ENCODE peak calls at places on chromosomes 6 and 20, in eight cellular contexts. One of them, this sample, is unnamed.

GRCh38 chr6:39670519-39670918 is 54.7 kb downstream of the KIF6 start:
- DNase-seq in bronchial epithelial cell: no peak
- DNase-seq in left ventricle myocardium inferior: no peak
- DNase-seq in fibroblast of pulmonary artery: no peak
- DNase-seq in GM20000: no peak
- DNase-seq in fibroblast of lung: no peak
- DNase-seq in PC-3: no peak
- DNase-seq in transverse colon: no peak
- DNase-seq in this sample: no peak

GRCh38 chr6:53831956-53832660 is 37.3 kb downstream of the LRRC1 start:
- DNase-seq in bronchial epithelial cell: no peak
- DNase-seq in left ventricle myocardium inferior: no peak
- DNase-seq in fibroblast of pulmonary artery: no peak
- DNase-seq in GM20000: no peak
- DNase-seq in fibroblast of lung: no peak
- DNase-seq in PC-3: no peak
- DNase-seq in transverse colon: no peak
- DNase-seq in this sample: no peak

GRCh38 chr6:79570129-79570801 is 33.0 kb upstream of the LCA5 start:
- DNase-seq in bronchial epithelial cell: peak
- DNase-seq in left ventricle myocardium inferior: no peak
- DNase-seq in fibroblast of pulmonary artery: peak
- DNase-seq in GM20000: no peak
- DNase-seq in fibroblast of lung: no peak
- DNase-seq in PC-3: peak
- DNase-seq in transverse colon: peak
- DNase-seq in this sample: peak

GRCh38 chr6:30568245-30568644 is 3.0 kb upstream of the ABCF1 start:
- DNase-seq in bronchial epithelial cell: no peak
- DNase-seq in left ventricle myocardium inferior: no peak
- DNase-seq in fibroblast of pulmonary artery: no peak
- DNase-seq in GM20000: no peak
- DNase-seq in fibroblast of lung: no peak
- DNase-seq in PC-3: no peak
- DNase-seq in transverse colon: no peak
- DNase-seq in this sample: no peak

GRCh38 chr20:47230811-47231256 is 125.7 kb downstream of the ZMYND8 start:
- DNase-seq in bronchial epithelial cell: peak
- DNase-seq in left ventricle myocardium inferior: no peak
- DNase-seq in fibroblast of pulmonary artery: no peak
- DNase-seq in GM20000: no peak
- DNase-seq in fibroblast of lung: no peak
- DNase-seq in PC-3: no peak
- DNase-seq in transverse colon: no peak
- DNase-seq in this sample: no peak

GRCh38 chr20:3740600-3741301 is 8.3 kb downstream of the HSPA12B start:
- DNase-seq in bronchial epithelial cell: no peak
- DNase-seq in left ventricle myocardium inferior: no peak
- DNase-seq in fibroblast of pulmonary artery: no peak
- DNase-seq in GM20000: no peak
- DNase-seq in fibroblast of lung: no peak
- DNase-seq in PC-3: no peak
- DNase-seq in transverse colon: no peak
- DNase-seq in this sample: no peak

GRCh38 chr6:29500594-29500993 is 12.8 kb upstream of the MAS1L start:
- DNase-seq in bronchial epithelial cell: no peak
- DNase-seq in left ventricle myocardium inferior: no peak
- DNase-seq in fibroblast of pulmonary artery: no peak
- DNase-seq in GM20000: no peak
- DNase-seq in fibroblast of lung: no peak
- DNase-seq in PC-3: no peak
- DNase-seq in transverse colon: no peak
- DNase-seq in this sample: no peak

GRCh38 chr6:83852528-83853177 is 507 bp upstream of the RIPPLY2 start:
- DNase-seq in bronchial epithelial cell: no peak
- DNase-seq in left ventricle myocardium inferior: no peak
- DNase-seq in fibroblast of pulmonary artery: no peak
- DNase-seq in GM20000: no peak
- DNase-seq in fibroblast of lung: no peak
- DNase-seq in PC-3: no peak
- DNase-seq in transverse colon: no peak
- DNase-seq in this sample: no peak

GRCh38 chr6:1336246-1336843 is 24.4 kb downstream of the FOXQ1 start:
- DNase-seq in bronchial epithelial cell: peak
- DNase-seq in left ventricle myocardium inferior: no peak
- DNase-seq in fibroblast of pulmonary artery: no peak
- DNase-seq in GM20000: no peak
- DNase-seq in fibroblast of lung: no peak
- DNase-seq in PC-3: peak
- DNase-seq in transverse colon: peak
- DNase-seq in this sample: no peak

GRCh38 chr6:43434441-43434840 is 7.1 kb downstream of the ABCC10 start:
- DNase-seq in bronchial epithelial cell: no peak
- DNase-seq in left ventricle myocardium inferior: peak
- DNase-seq in fibroblast of pulmonary artery: no peak
- DNase-seq in GM20000: no peak
- DNase-seq in fibroblast of lung: no peak
- DNase-seq in PC-3: no peak
- DNase-seq in transverse colon: no peak
- DNase-seq in this sample: no peak

GRCh38 chr6:110270166-110270565 is 88.0 kb downstream of the METTL24 start:
- DNase-seq in bronchial epithelial cell: no peak
- DNase-seq in left ventricle myocardium inferior: no peak
- DNase-seq in fibroblast of pulmonary artery: no peak
- DNase-seq in GM20000: no peak
- DNase-seq in fibroblast of lung: no peak
- DNase-seq in PC-3: no peak
- DNase-seq in transverse colon: no peak
- DNase-seq in this sample: no peak

GRCh38 chr20:24650091-24650490 is 180.7 kb downstream of the SYNDIG1 start:
- DNase-seq in bronchial epithelial cell: no peak
- DNase-seq in left ventricle myocardium inferior: no peak
- DNase-seq in fibroblast of pulmonary artery: peak
- DNase-seq in GM20000: no peak
- DNase-seq in fibroblast of lung: peak
- DNase-seq in PC-3: peak
- DNase-seq in transverse colon: no peak
- DNase-seq in this sample: no peak

GRCh38 chr20:50242863-50243609 is 52.4 kb downstream of the CEBPB start:
- DNase-seq in bronchial epithelial cell: peak
- DNase-seq in left ventricle myocardium inferior: no peak
- DNase-seq in fibroblast of pulmonary artery: peak
- DNase-seq in GM20000: no peak
- DNase-seq in fibroblast of lung: no peak
- DNase-seq in PC-3: peak
- DNase-seq in transverse colon: peak
- DNase-seq in this sample: no peak

GRCh38 chr6:2875840-2876207 is 27.3 kb downstream of the SERPINB9 start:
- DNase-seq in bronchial epithelial cell: no peak
- DNase-seq in left ventricle myocardium inferior: peak
- DNase-seq in fibroblast of pulmonary artery: no peak
- DNase-seq in GM20000: peak
- DNase-seq in fibroblast of lung: no peak
- DNase-seq in PC-3: no peak
- DNase-seq in transverse colon: peak
- DNase-seq in this sample: no peak

GRCh38 chr6:117188627-117189201 is 76.6 kb upstream of the VGLL2 start:
- DNase-seq in bronchial epithelial cell: peak
- DNase-seq in left ventricle myocardium inferior: no peak
- DNase-seq in fibroblast of pulmonary artery: no peak
- DNase-seq in GM20000: no peak
- DNase-seq in fibroblast of lung: no peak
- DNase-seq in PC-3: peak
- DNase-seq in transverse colon: no peak
- DNase-seq in this sample: no peak

GRCh38 chr20:1118336-1119127 is at the start of gene PSMF1:
- DNase-seq in bronchial epithelial cell: peak
- DNase-seq in left ventricle myocardium inferior: peak
- DNase-seq in fibroblast of pulmonary artery: peak
- DNase-seq in GM20000: peak
- DNase-seq in fibroblast of lung: peak
- DNase-seq in PC-3: peak
- DNase-seq in transverse colon: peak
- DNase-seq in this sample: peak
- TF ChIP-seq CTCF in bronchial epithelial cell: no peak
- TF ChIP-seq CTCF in left ventricle myocardium inferior: peak
- TF ChIP-seq CTCF in fibroblast of pulmonary artery: no peak
- TF ChIP-seq CTCF in GM20000: no peak
- TF ChIP-seq CTCF in fibroblast of lung: no peak
- TF ChIP-seq CTCF in PC-3: no peak
- TF ChIP-seq CTCF in transverse colon: peak
- TF ChIP-seq CTCF in this sample: no peak

GRCh38 chr6:67212584-67212983 is 1422.5 kb upstream of the ADGRB3 start:
- DNase-seq in bronchial epithelial cell: no peak
- DNase-seq in left ventricle myocardium inferior: no peak
- DNase-seq in fibroblast of pulmonary artery: no peak
- DNase-seq in GM20000: no peak
- DNase-seq in fibroblast of lung: no peak
- DNase-seq in PC-3: no peak
- DNase-seq in transverse colon: no peak
- DNase-seq in this sample: no peak
- TF ChIP-seq CTCF in bronchial epithelial cell: no peak
- TF ChIP-seq CTCF in left ventricle myocardium inferior: no peak
- TF ChIP-seq CTCF in fibroblast of pulmonary artery: no peak
- TF ChIP-seq CTCF in GM20000: no peak
- TF ChIP-seq CTCF in fibroblast of lung: no peak
- TF ChIP-seq CTCF in PC-3: no peak
- TF ChIP-seq CTCF in transverse colon: no peak
- TF ChIP-seq CTCF in this sample: no peak

GRCh38 chr6:52506502-52506875 is 70.4 kb downstream of the TRAM2 start:
- DNase-seq in bronchial epithelial cell: no peak
- DNase-seq in left ventricle myocardium inferior: no peak
- DNase-seq in fibroblast of pulmonary artery: no peak
- DNase-seq in GM20000: no peak
- DNase-seq in fibroblast of lung: no peak
- DNase-seq in PC-3: no peak
- DNase-seq in transverse colon: no peak
- DNase-seq in this sample: no peak

GRCh38 chr6:52504778-52505127 is 72.1 kb downstream of the TRAM2 start:
- DNase-seq in bronchial epithelial cell: no peak
- DNase-seq in left ventricle myocardium inferior: no peak
- DNase-seq in fibroblast of pulmonary artery: no peak
- DNase-seq in GM20000: no peak
- DNase-seq in fibroblast of lung: no peak
- DNase-seq in PC-3: no peak
- DNase-seq in transverse colon: no peak
- DNase-seq in this sample: no peak

GRCh38 chr6:52503853-52504777 is 72.7 kb downstream of the TRAM2 start:
- DNase-seq in bronchial epithelial cell: peak
- DNase-seq in left ventricle myocardium inferior: peak
- DNase-seq in fibroblast of pulmonary artery: peak
- DNase-seq in GM20000: no peak
- DNase-seq in fibroblast of lung: peak
- DNase-seq in PC-3: peak
- DNase-seq in transverse colon: peak
- DNase-seq in this sample: no peak

GRCh38 chr6:52507557-52508260 is 69.2 kb downstream of the TRAM2 start:
- DNase-seq in bronchial epithelial cell: peak
- DNase-seq in left ventricle myocardium inferior: no peak
- DNase-seq in fibroblast of pulmonary artery: peak
- DNase-seq in GM20000: no peak
- DNase-seq in fibroblast of lung: peak
- DNase-seq in PC-3: peak
- DNase-seq in transverse colon: no peak
- DNase-seq in this sample: no peak

GRCh38 chr6:52505726-52506501 is 70.9 kb downstream of the TRAM2 start:
- DNase-seq in bronchial epithelial cell: no peak
- DNase-seq in left ventricle myocardium inferior: no peak
- DNase-seq in fibroblast of pulmonary artery: no peak
- DNase-seq in GM20000: no peak
- DNase-seq in fibroblast of lung: no peak
- DNase-seq in PC-3: no peak
- DNase-seq in transverse colon: no peak
- DNase-seq in this sample: no peak
- TF ChIP-seq CTCF in bronchial epithelial cell: no peak
- TF ChIP-seq CTCF in left ventricle myocardium inferior: no peak
- TF ChIP-seq CTCF in fibroblast of pulmonary artery: no peak
- TF ChIP-seq CTCF in GM20000: peak
- TF ChIP-seq CTCF in fibroblast of lung: no peak
- TF ChIP-seq CTCF in PC-3: peak
- TF ChIP-seq CTCF in transverse colon: no peak
- TF ChIP-seq CTCF in this sample: no peak

DNA sequence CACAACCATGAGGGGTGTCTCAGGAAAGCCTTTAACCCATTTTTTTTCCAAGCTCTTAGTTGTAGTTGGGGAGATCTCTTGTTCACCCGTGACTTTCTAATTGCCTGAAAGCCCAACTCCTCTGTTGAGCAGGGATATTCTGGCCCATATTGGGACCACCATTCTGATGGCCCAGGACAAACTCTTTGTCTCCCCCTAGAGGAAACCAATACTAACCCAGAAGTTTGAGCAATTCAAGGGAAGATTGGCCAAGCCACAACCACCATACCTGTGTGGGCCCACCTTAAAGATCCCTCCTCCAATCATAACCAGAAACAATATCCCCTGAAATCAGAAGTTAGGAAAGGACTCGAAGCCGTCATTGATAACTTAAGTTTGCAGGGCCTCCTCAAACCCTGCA is 132.6 kb downstream of the THBS2 start:
- DNase-seq in bronchial epithelial cell: no peak
- DNase-seq in left ventricle myocardium inferior: no peak
- DNase-seq in fibroblast of pulmonary artery: no peak
- DNase-seq in GM20000: no peak
- DNase-seq in fibroblast of lung: no peak
- DNase-seq in PC-3: no peak
- DNase-seq in transverse colon: no peak
- DNase-seq in this sample: no peak
- TF ChIP-seq CTCF in bronchial epithelial cell: no peak
- TF ChIP-seq CTCF in left ventricle myocardium inferior: no peak
- TF ChIP-seq CTCF in fibroblast of pulmonary artery: no peak
- TF ChIP-seq CTCF in GM20000: no peak
- TF ChIP-seq CTCF in fibroblast of lung: no peak
- TF ChIP-seq CTCF in PC-3: no peak
- TF ChIP-seq CTCF in transverse colon: no peak
- TF ChIP-seq CTCF in this sample: no peak

DNA sequence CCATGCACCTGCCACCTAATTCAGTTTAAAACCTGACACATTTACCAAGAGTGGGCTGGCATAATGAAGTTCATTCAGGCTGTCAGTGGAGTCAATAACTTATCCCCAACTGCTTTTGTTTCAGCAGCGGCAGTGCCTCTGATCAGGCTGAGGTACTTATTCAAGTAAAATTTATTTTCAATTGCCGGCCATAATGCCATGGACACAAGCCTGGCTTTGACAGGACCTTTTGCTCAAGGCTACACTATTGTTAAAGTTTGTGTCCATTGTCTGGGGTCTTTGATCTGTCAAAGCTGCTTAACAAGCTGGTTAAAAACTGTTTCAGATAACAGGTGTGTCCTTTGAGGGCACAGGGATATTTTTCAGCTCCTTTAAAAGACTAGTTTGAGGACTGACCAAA is 20.5 kb downstream of the OLIG3 start:
- DNase-seq in bronchial epithelial cell: no peak
- DNase-seq in left ventricle myocardium inferior: no peak
- DNase-seq in fibroblast of pulmonary artery: no peak
- DNase-seq in GM20000: no peak
- DNase-seq in fibroblast of lung: no peak
- DNase-seq in PC-3: no peak
- DNase-seq in transverse colon: no peak
- DNase-seq in this sample: no peak
- TF ChIP-seq CTCF in bronchial epithelial cell: no peak
- TF ChIP-seq CTCF in left ventricle myocardium inferior: no peak
- TF ChIP-seq CTCF in fibroblast of pulmonary artery: no peak
- TF ChIP-seq CTCF in GM20000: no peak
- TF ChIP-seq CTCF in fibroblast of lung: no peak
- TF ChIP-seq CTCF in PC-3: no peak
- TF ChIP-seq CTCF in transverse colon: no peak
- TF ChIP-seq CTCF in this sample: no peak